ENCODE peak calls at places on chromosomes 11 and 22, in six cellular contexts. One of them, this sample, is unnamed.

GRCh38 chr22:41596776-41597634 is 7.4 kb upstream of the PMM1 start:
- DNase-seq in uterus: peak; percentile 54
- DNase-seq in pancreas: peak; percentile 89
- DNase-seq in CD4-positive, alpha-beta memory T cell: peak; percentile 19
- DNase-seq in endodermal cell: peak; percentile 91
- DNase-seq in psoas muscle: peak; percentile 66
- DNase-seq in this sample: no peak

GRCh38 chr22:29382575-29383328 is 5.6 kb downstream of the AP1B1 start:
- DNase-seq in CD4-positive, alpha-beta memory T cell: no peak
- DNase-seq in psoas muscle: no peak
- DNase-seq in pancreas: no peak
- DNase-seq in endodermal cell: no peak
- DNase-seq in uterus: no peak
- DNase-seq in this sample: no peak

GRCh38 chr11:62579252-62579651 is 5.6 kb upstream of the EEF1G start:
- DNase-seq in uterus: no peak
- DNase-seq in pancreas: no peak
- DNase-seq in CD4-positive, alpha-beta memory T cell: no peak
- DNase-seq in psoas muscle: no peak
- DNase-seq in endodermal cell: no peak
- DNase-seq in this sample: no peak

GRCh38 chr22:38824587-38824986 is 19.2 kb downstream of the NPTXR start:
- DNase-seq in CD4-positive, alpha-beta memory T cell: peak; percentile 44
- DNase-seq in pancreas: no peak
- DNase-seq in psoas muscle: no peak
- DNase-seq in uterus: no peak
- DNase-seq in endodermal cell: peak; percentile 96
- DNase-seq in this sample: no peak

GRCh38 chr11:126115253-126115540 is 52.5 kb upstream of the CDON start:
- DNase-seq in endodermal cell: no peak
- DNase-seq in CD4-positive, alpha-beta memory T cell: no peak
- DNase-seq in psoas muscle: peak; percentile 87
- DNase-seq in pancreas: peak; percentile 86
- DNase-seq in uterus: peak; percentile 52
- DNase-seq in this sample: peak; percentile 84

GRCh38 chr11:6321961-6322362 is 1.7 kb upstream of the CAVIN3 start:
- DNase-seq in psoas muscle: no peak
- DNase-seq in CD4-positive, alpha-beta memory T cell: no peak
- DNase-seq in endodermal cell: peak; percentile 50
- DNase-seq in uterus: no peak
- DNase-seq in pancreas: no peak
- DNase-seq in this sample: no peak

GRCh38 chr11:3642071-3642951 is 519 bp upstream of the ART5 start:
- DNase-seq in endodermal cell: peak; percentile 99
- DNase-seq in CD4-positive, alpha-beta memory T cell: peak; percentile 52
- DNase-seq in psoas muscle: peak; percentile 93
- DNase-seq in pancreas: peak; percentile 88
- DNase-seq in uterus: peak; percentile 87
- DNase-seq in this sample: peak; percentile 90

GRCh38 chr11:111801135-111801534 is 34.9 kb upstream of the PPP2R1B start:
- DNase-seq in pancreas: no peak
- DNase-seq in endodermal cell: peak; percentile 10
- DNase-seq in CD4-positive, alpha-beta memory T cell: no peak
- DNase-seq in psoas muscle: no peak
- DNase-seq in uterus: no peak
- DNase-seq in this sample: no peak

GRCh38 chr22:24806663-24807001 is 621 bp downstream of the SGSM1 start:
- DNase-seq in pancreas: peak; percentile 75
- DNase-seq in endodermal cell: no peak
- DNase-seq in psoas muscle: no peak
- DNase-seq in CD4-positive, alpha-beta memory T cell: no peak
- DNase-seq in uterus: no peak
- DNase-seq in this sample: no peak

GRCh38 chr11:328012-328411 is 7.4 kb upstream of the IFITM3 start:
- DNase-seq in pancreas: no peak
- DNase-seq in endodermal cell: no peak
- DNase-seq in uterus: no peak
- DNase-seq in CD4-positive, alpha-beta memory T cell: no peak
- DNase-seq in psoas muscle: no peak
- DNase-seq in this sample: peak; percentile 46

DNA sequence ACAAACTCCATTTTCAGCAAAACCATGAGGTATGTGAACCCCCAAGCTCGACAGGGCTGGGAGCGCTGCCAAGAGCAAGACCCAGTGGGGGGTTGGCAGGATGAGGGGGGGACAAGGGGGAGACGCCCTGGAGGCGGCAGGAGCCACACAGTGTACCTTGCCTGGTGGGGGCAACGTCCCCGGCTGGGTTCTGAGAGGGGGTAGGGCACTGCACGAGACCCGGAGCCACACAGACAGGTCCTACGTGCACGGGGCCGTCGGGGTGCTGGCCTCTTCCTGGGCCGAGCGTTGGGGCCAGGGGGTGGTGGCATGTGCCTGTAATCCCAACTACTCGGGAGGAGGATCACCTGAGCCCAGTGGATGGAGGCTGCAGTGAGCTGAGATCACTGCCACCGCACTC is 28.8 kb downstream of the TBX1 start:
- DNase-seq in uterus: no peak
- DNase-seq in psoas muscle: peak; percentile 52
- DNase-seq in endodermal cell: no peak
- DNase-seq in pancreas: peak; percentile 61
- DNase-seq in CD4-positive, alpha-beta memory T cell: no peak
- DNase-seq in this sample: no peak
- H3K9me3 ChIP-seq in uterus: no peaks in the 10 kb centered on the region
- H3K9me3 ChIP-seq in psoas muscle: no peaks in the 10 kb centered on the region
- H3K9me3 ChIP-seq in endodermal cell: no peaks in the 10 kb centered on the region
- H3K9me3 ChIP-seq in pancreas: no peaks in the 10 kb centered on the region
- H3K9me3 ChIP-seq in CD4-positive, alpha-beta memory T cell: no peaks in the 10 kb centered on the region
- H3K9me3 ChIP-seq in this sample: peaks cover 3% of the 10 kb centered on the region

GRCh38 chr11:9665749-9666148 is 1.9 kb downstream of the SWAP70 start:
- DNase-seq in CD4-positive, alpha-beta memory T cell: no peak
- DNase-seq in endodermal cell: no peak
- DNase-seq in psoas muscle: no peak
- DNase-seq in uterus: no peak
- DNase-seq in pancreas: no peak
- DNase-seq in this sample: no peak

GRCh38 chr11:9664276-9665171 is 647 bp downstream of the SWAP70 start:
- DNase-seq in CD4-positive, alpha-beta memory T cell: peak; percentile 15
- DNase-seq in uterus: peak; percentile 47
- DNase-seq in pancreas: peak; percentile 72
- DNase-seq in psoas muscle: peak; percentile 59
- DNase-seq in endodermal cell: no peak
- DNase-seq in this sample: peak; percentile 66

GRCh38 chr11:9663699-9664275 is at the start of gene SWAP70:
- DNase-seq in pancreas: peak; percentile 94
- DNase-seq in CD4-positive, alpha-beta memory T cell: peak; percentile 56
- DNase-seq in uterus: peak; percentile 94
- DNase-seq in psoas muscle: peak; percentile 93
- DNase-seq in endodermal cell: peak; percentile 99
- DNase-seq in this sample: peak; percentile 97

GRCh38 chr11:9660886-9661285 is 3.0 kb upstream of the SWAP70 start:
- DNase-seq in psoas muscle: no peak
- DNase-seq in pancreas: no peak
- DNase-seq in endodermal cell: no peak
- DNase-seq in CD4-positive, alpha-beta memory T cell: no peak
- DNase-seq in uterus: no peak
- DNase-seq in this sample: no peak

GRCh38 chr11:9662273-9662672 is 1.6 kb upstream of the SWAP70 start:
- DNase-seq in CD4-positive, alpha-beta memory T cell: no peak
- DNase-seq in endodermal cell: peak; percentile 11
- DNase-seq in pancreas: no peak
- DNase-seq in psoas muscle: no peak
- DNase-seq in uterus: no peak
- DNase-seq in this sample: peak; percentile 68
- H3K27ac ChIP-seq in CD4-positive, alpha-beta memory T cell: no peak overlapping the region
- H3K27ac ChIP-seq in endodermal cell: no peak overlapping the region
- H3K27ac ChIP-seq in pancreas: no peak overlapping the region
- H3K27ac ChIP-seq in psoas muscle: no peak overlapping the region
- H3K27ac ChIP-seq in uterus: peak overlapping the region; percentile 95
- H3K27ac ChIP-seq in this sample: no peak overlapping the region

GRCh38 chr22:26892401-26893033 is 235.1 kb downstream of the MIAT start:
- DNase-seq in uterus: no peak
- DNase-seq in CD4-positive, alpha-beta memory T cell: no peak
- DNase-seq in pancreas: peak; percentile 84
- DNase-seq in endodermal cell: peak; percentile 44
- DNase-seq in psoas muscle: no peak
- DNase-seq in this sample: peak; percentile 83

GRCh38 chr22:26891431-26891830 is 234.0 kb downstream of the MIAT start:
- DNase-seq in uterus: no peak
- DNase-seq in CD4-positive, alpha-beta memory T cell: no peak
- DNase-seq in psoas muscle: no peak
- DNase-seq in pancreas: no peak
- DNase-seq in endodermal cell: no peak
- DNase-seq in this sample: no peak

GRCh38 chr22:26894362-26894761 is 237.0 kb downstream of the MIAT start:
- DNase-seq in uterus: no peak
- DNase-seq in pancreas: no peak
- DNase-seq in endodermal cell: peak; percentile 26
- DNase-seq in psoas muscle: no peak
- DNase-seq in CD4-positive, alpha-beta memory T cell: no peak
- DNase-seq in this sample: no peak

GRCh38 chr22:26893711-26894110 is 236.3 kb downstream of the MIAT start:
- DNase-seq in uterus: no peak
- DNase-seq in endodermal cell: peak; percentile 50
- DNase-seq in pancreas: no peak
- DNase-seq in psoas muscle: no peak
- DNase-seq in CD4-positive, alpha-beta memory T cell: no peak
- DNase-seq in this sample: no peak

DNA sequence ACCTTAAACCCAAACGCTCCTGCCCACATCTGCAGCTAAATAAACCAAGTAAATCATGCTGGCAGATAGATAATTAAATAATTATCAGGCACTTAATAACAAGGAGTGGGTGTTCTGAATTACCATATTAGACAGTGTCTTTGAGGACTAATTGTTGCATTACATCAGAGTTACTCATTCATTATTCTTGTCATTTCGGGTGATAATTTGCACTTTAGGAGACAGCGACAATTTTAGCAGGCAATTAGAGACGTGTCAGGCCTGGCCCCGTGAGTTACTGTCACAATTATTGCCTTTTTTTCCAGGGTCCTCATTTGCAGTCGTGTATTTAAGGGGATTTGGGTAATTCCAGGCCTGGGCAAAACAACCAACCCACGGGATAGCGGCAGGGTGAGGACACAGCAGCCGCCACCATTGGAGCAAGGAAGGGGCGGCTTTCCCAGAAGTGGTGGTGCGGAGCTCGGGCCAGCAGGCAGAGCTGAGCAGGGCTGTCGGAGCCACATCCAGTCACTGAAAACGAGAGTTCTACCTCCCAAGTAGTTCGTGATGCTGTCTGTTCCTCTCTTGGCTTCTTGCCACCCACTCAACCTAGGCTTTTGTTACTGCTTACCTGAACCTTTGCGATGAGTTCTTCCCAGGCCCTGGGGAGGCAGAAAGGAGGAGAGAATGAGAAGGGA is 235.8 kb downstream of the MIAT start:
- DNase-seq in uterus: no peak
- DNase-seq in endodermal cell: peak; percentile 66
- DNase-seq in psoas muscle: no peak
- DNase-seq in pancreas: no peak
- DNase-seq in CD4-positive, alpha-beta memory T cell: no peak
- DNase-seq in this sample: no peak
- H3K4me1 ChIP-seq in uterus: no peaks in the 10 kb centered on the region
- H3K4me1 ChIP-seq in endodermal cell: peaks cover 14% of the 10 kb centered on the region
- H3K4me1 ChIP-seq in psoas muscle: no peaks in the 10 kb centered on the region
- H3K4me1 ChIP-seq in pancreas: peaks cover 20% of the 10 kb centered on the region
- H3K4me1 ChIP-seq in CD4-positive, alpha-beta memory T cell: no peaks in the 10 kb centered on the region
- H3K4me1 ChIP-seq in this sample: peaks cover 2% of the 10 kb centered on the region

DNA sequence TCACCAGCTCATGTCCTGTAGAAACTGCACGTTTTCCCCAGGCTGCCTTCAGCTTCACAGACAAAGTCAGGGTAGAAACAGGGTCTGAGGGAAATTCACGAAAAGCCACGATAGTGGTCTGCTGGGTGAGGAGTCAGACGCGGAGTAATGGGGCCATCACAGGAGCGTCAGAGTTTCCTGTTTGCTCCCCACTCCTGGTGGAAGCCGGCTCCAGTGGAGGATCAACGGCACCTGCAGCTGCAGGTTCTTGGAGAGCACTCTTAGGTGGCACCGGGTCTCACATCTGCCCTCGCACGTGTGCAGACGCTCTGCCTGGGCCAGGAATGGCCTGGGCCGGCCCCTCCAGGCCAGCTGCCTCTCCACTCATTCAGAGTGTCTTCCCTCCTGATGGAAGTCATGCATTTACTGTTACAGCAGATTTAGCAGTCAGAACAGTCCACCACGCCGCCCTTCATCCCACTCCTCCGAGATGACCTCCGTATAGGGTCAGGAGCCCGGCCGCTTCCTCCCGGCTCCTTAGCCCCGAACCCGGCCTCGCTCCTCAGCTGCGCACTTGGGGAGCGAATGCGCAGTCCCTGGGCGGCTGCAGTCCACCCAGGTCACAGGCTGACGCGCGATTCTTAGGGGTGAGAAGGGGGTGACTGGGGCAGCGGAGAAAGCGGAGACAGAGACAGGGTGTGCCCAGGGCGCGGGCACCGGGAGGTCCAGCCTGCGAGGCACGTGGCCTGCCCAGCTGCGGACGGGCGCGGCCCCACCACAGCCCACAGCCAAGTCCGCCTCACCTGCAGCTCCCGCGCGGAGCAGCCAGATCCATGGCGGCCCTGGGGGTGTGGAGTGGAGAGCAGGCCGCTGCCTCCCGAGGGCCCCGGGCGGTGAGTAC is 286.9 kb downstream of the BRD1 start:
- DNase-seq in endodermal cell: peak; percentile 32
- DNase-seq in pancreas: no peak
- DNase-seq in psoas muscle: no peak
- DNase-seq in CD4-positive, alpha-beta memory T cell: no peak
- DNase-seq in uterus: no peak
- DNase-seq in this sample: peak; percentile 61
- H3K9me3 ChIP-seq in endodermal cell: no peaks in the 10 kb centered on the region
- H3K9me3 ChIP-seq in pancreas: no peaks in the 10 kb centered on the region
- H3K9me3 ChIP-seq in psoas muscle: no peaks in the 10 kb centered on the region
- H3K9me3 ChIP-seq in CD4-positive, alpha-beta memory T cell: no peaks in the 10 kb centered on the region
- H3K9me3 ChIP-seq in uterus: no peaks in the 10 kb centered on the region
- H3K9me3 ChIP-seq in this sample: no peaks in the 10 kb centered on the region

DNA sequence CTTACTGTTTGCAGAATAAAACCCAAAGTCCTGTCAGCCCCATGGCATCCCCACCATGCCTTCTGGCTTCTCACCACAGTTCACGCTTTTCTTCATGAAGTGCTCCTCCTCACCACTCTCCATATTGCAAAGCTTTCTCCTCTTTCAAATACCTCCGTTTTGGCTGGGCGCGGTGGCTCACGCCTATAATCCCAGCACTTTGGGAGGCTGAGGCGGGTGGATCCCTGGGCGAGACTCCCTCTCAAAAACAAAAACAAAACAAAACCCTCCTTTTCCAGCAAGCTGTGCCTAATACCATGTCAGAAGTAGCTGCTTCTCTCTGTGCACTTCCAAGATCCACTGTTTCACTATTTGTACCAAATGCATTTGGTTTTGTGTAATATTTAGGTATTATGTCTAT is 6.7 kb downstream of the BACE1 start:
- DNase-seq in endodermal cell: no peak
- DNase-seq in psoas muscle: no peak
- DNase-seq in CD4-positive, alpha-beta memory T cell: no peak
- DNase-seq in uterus: no peak
- DNase-seq in pancreas: no peak
- DNase-seq in this sample: no peak
- H3K27ac ChIP-seq in endodermal cell: no peak overlapping the region
- H3K27ac ChIP-seq in psoas muscle: no peak overlapping the region
- H3K27ac ChIP-seq in CD4-positive, alpha-beta memory T cell: no peak overlapping the region
- H3K27ac ChIP-seq in uterus: no peak overlapping the region
- H3K27ac ChIP-seq in pancreas: no peak overlapping the region
- H3K27ac ChIP-seq in this sample: no peak overlapping the region